ENCODE peak calls at places on chromosomes 16 and 17, in six cellular contexts. L, G, K, U, B and Z are unnamed samples.

GRCh38 chr16:17130733-17131132 is 340.0 kb downstream of the XYLT1 start:
- DNase-seq in L (no peak), G (no peak), K (no peak), U (no peak), B (no peak), Z (no peak)

GRCh38 chr16:67415872-67416793 is at the start of gene ZDHHC1:
- DNase-seq in L (peak; percentile 33), G (peak; percentile 35), K (peak; percentile 80), U (peak; percentile 72), B (no peak), Z (peak; percentile 49)

GRCh38 chr17:3879181-3879580 is 13.7 kb downstream of the CAMKK1 start:
- DNase-seq in L (no peak), G (no peak), K (no peak), U (no peak), B (no peak), Z (no peak)

GRCh38 chr16:7364054-7364407 is 31.4 kb downstream of the RBFOX1 start:
- DNase-seq in L (no peak), G (no peak), K (no peak), U (no peak), B (no peak), Z (no peak)

GRCh38 chr17:75722076-75722475 is 817 bp downstream of the ITGB4 start:
- DNase-seq in L (no peak), G (no peak), K (no peak), U (no peak), B (no peak), Z (no peak)

GRCh38 chr16:84374160-84374489 is 5.8 kb downstream of the ATP2C2 start:
- DNase-seq in L (no peak), G (no peak), K (no peak), U (no peak), B (no peak), Z (no peak)

GRCh38 chr16:56662357-56663354 is 4.9 kb downstream of the MT1F start:
- DNase-seq in L (no peak), G (no peak), K (peak; percentile 39), U (no peak), B (no peak), Z (no peak)

GRCh38 chr16:49923411-49923810 is 67.5 kb upstream of the ZNF423 start:
- DNase-seq in L (no peak), G (no peak), K (no peak), U (no peak), B (no peak), Z (no peak)

GRCh38 chr16:30142672-30143346 is 19.8 kb upstream of the MAPK3 start:
- DNase-seq in L (no peak), G (no peak), K (peak; percentile 30), U (no peak), B (no peak), Z (peak; percentile 66)

GRCh38 chr16:49528035-49528434 is 154.4 kb downstream of the C16orf78 start:
- DNase-seq in L (no peak), G (no peak), K (no peak), U (no peak), B (no peak), Z (no peak)

GRCh38 chr16:13436641-13437423 is 483.1 kb upstream of the ERCC4 start:
- DNase-seq in L (no peak), G (no peak), K (no peak), U (no peak), B (no peak), Z (peak; percentile 83)

GRCh38 chr16:85202631-85203461 is 90.6 kb upstream of the CIBAR2 start:
- DNase-seq in L (no peak), G (no peak), K (peak; percentile 78), U (peak; percentile 46), B (no peak), Z (no peak)

GRCh38 chr17:78748730-78749317 is 33.2 kb downstream of the CYTH1 start:
- DNase-seq in L (no peak), G (peak; percentile 69), K (no peak), U (no peak), B (no peak), Z (peak; percentile 88)

GRCh38 chr16:3716831-3717234 is 491 bp downstream of the TRAP1 start:
- DNase-seq in L (peak; percentile 44), G (no peak), K (no peak), U (no peak), B (peak; percentile 7), Z (peak; percentile 57)

GRCh38 chr16:23754594-23755483 is at the start of gene CHP2:
- DNase-seq in L (no peak), G (no peak), K (peak; percentile 58), U (no peak), B (no peak), Z (no peak)

GRCh38 chr17:39208136-39208535 is 8.1 kb downstream of the RPL19 start:
- DNase-seq in L (no peak), G (no peak), K (no peak), U (no peak), B (no peak), Z (no peak)

GRCh38 chr16:74626741-74627416 is 20.0 kb upstream of the GLG1 start:
- DNase-seq in L (no peak), G (no peak), K (no peak), U (no peak), B (no peak), Z (peak; percentile 47)

GRCh38 chr17:39150795-39151679 is at the start of gene PLXDC1:
- DNase-seq in L (no peak), G (no peak), K (no peak), U (no peak), B (no peak), Z (no peak)

GRCh38 chr17:18315498-18316360 is 636 bp downstream of the SMCR8 start:
- DNase-seq in L (no peak), G (no peak), K (no peak), U (no peak), B (no peak), Z (no peak)

GRCh38 chr17:74542166-74542565 is 3.7 kb downstream of the CD300C start:
- DNase-seq in L (no peak), G (no peak), K (no peak), U (no peak), B (no peak), Z (no peak)

GRCh38 chr17:47618416-47618815 is 31.3 kb upstream of the KPNB1 start:
- DNase-seq in L (no peak), G (no peak), K (no peak), U (no peak), B (no peak), Z (no peak)

GRCh38 chr17:7045492-7046126 is 1.7 kb upstream of the SLC16A11 start:
- DNase-seq in L (no peak), G (no peak), K (no peak), U (no peak), B (no peak), Z (peak; percentile 82)

GRCh38 chr17:58630883-58631522 is 60.8 kb downstream of the TEX14 start:
- DNase-seq in L (peak; percentile 18), G (peak; percentile 7), K (peak; percentile 92), U (no peak), B (no peak), Z (peak; percentile 97)

GRCh38 chr17:75817571-75817970 is 26.6 kb downstream of the UNC13D start:
- DNase-seq in L (no peak), G (no peak), K (no peak), U (no peak), B (no peak), Z (no peak)

GRCh38 chr17:69492410-69493071 is 78.0 kb downstream of the MAP2K6 start:
- DNase-seq in L (no peak), G (no peak), K (peak; percentile 88), U (no peak), B (no peak), Z (no peak)

GRCh38 chr17:19538095-19539039 is 4.7 kb downstream of the SLC47A1 start:
- DNase-seq in L (no peak), G (no peak), K (no peak), U (peak; percentile 30), B (no peak), Z (no peak)

GRCh38 chr16:576823-577201 is 7.0 kb downstream of the PIGQ start:
- DNase-seq in L (no peak), G (no peak), K (peak; percentile 73), U (no peak), B (no peak), Z (no peak)

GRCh38 chr16:52498640-52499039 is 48.3 kb downstream of the TOX3 start:
- DNase-seq in L (no peak), G (no peak), K (no peak), U (peak; percentile 23), B (no peak), Z (no peak)

GRCh38 chr16:66427871-66428681 is 981 bp downstream of the BEAN1 start:
- DNase-seq in L (no peak), G (no peak), K (no peak), U (no peak), B (no peak), Z (no peak)

GRCh38 chr17:13086142-13086769 is 68.4 kb upstream of the ELAC2 start:
- DNase-seq in L (no peak), G (no peak), K (no peak), U (no peak), B (no peak), Z (no peak)

GRCh38 chr17:15886804-15887203 is 58.1 kb upstream of the ADORA2B start:
- DNase-seq in L (no peak), G (no peak), K (no peak), U (no peak), B (no peak), Z (no peak)

GRCh38 chr16:78434401-78434800 is 334.9 kb downstream of the WWOX start:
- DNase-seq in L (no peak), G (no peak), K (no peak), U (no peak), B (no peak), Z (no peak)

GRCh38 chr17:34198519-34198918 is 56.6 kb upstream of the CCL2 start:
- DNase-seq in L (no peak), G (no peak), K (no peak), U (no peak), B (no peak), Z (no peak)

GRCh38 chr16:52577130-52577706 is 30.3 kb upstream of the TOX3 start:
- DNase-seq in L (no peak), G (no peak), K (no peak), U (no peak), B (no peak), Z (no peak)

GRCh38 chr16:82456683-82457082 is 170.1 kb upstream of the CDH13 start:
- DNase-seq in L (no peak), G (no peak), K (peak; percentile 72), U (peak; percentile 36), B (no peak), Z (peak; percentile 65)

GRCh38 chr16:54932737-54933254 is 2.1 kb downstream of the IRX5 start:
- DNase-seq in L (no peak), G (no peak), K (peak; percentile 58), U (no peak), B (no peak), Z (no peak)

GRCh38 chr17:36182176-36183000 is 6.0 kb upstream of the TBC1D3B start:
- DNase-seq in L (no peak), G (no peak), K (peak; percentile 87), U (no peak), B (no peak), Z (no peak)